ENCODE peak calls at places on chromosome 16, in four cellular contexts. C is A549, P is GM12878, F is K562. W is an unnamed sample.
A peak's percentile ranks its signal among the peaks of the same experiment; 100 is the strongest.

GRCh38 chr16:57624044-57624688 is 4.3 kb upstream of the ADGRG1 start:
- DNase-seq in F (no peak), C (no peak), P (no peak), W (peak; percentile 42)

GRCh38 chr16:13478991-13479390 is 441.0 kb upstream of the ERCC4 start:
- DNase-seq in P (no peak), C (no peak), F (no peak), W (no peak)

GRCh38 chr16:67481561-67482259 is 753 bp upstream of the ATP6V0D1 start:
- DNase-seq in C (no peak), P (no peak), F (no peak), W (peak; percentile 43)

GRCh38 chr16:69555437-69555836 is 10.3 kb upstream of the NFAT5 start:
- DNase-seq in C (no peak), F (no peak), P (no peak), W (no peak)

GRCh38 chr16:59214455-59214854 is 480.3 kb upstream of the GOT2 start:
- DNase-seq in P (no peak), F (no peak), C (no peak), W (no peak)

GRCh38 chr16:74297296-74297665 is 667 bp downstream of the PSMD7 start:
- DNase-seq in C (peak; percentile 61), F (no peak), P (no peak), W (peak; percentile 19)

GRCh38 chr16:68447721-68448359 is 468 bp downstream of the SMPD3 start:
- DNase-seq in F (no peak), P (no peak), C (no peak), W (no peak)

GRCh38 chr16:57186630-57187507 is 740 bp downstream of the RSPRY1 start:
- DNase-seq in C (peak; percentile 35), F (peak; percentile 24), P (no peak), W (no peak)

GRCh38 chr16:51419768-51420167 is 268.7 kb upstream of the SALL1 start:
- DNase-seq in C (no peak), P (no peak), F (no peak), W (no peak)

GRCh38 chr16:57150682-57151330 is 35.0 kb downstream of the PSME3IP1 start:
- DNase-seq in C (no peak), F (no peak), P (no peak), W (peak; percentile 23)

GRCh38 chr16:85438981-85439639 is 174.0 kb upstream of the GSE1 start:
- DNase-seq in P (no peak), C (no peak), F (no peak), W (no peak)

GRCh38 chr16:85436207-85436606 is 176.9 kb upstream of the GSE1 start:
- DNase-seq in C (no peak), F (no peak), P (no peak), W (no peak)

GRCh38 chr16:85437161-85438052 is 175.7 kb upstream of the GSE1 start:
- DNase-seq in F (peak; percentile 86), C (no peak), P (no peak), W (no peak)

GRCh38 chr16:85435298-85435697 is 177.8 kb upstream of the GSE1 start:
- DNase-seq in C (no peak), F (no peak), P (no peak), W (no peak)

GRCh38 chr16:85436636-85437160 is 176.4 kb upstream of the GSE1 start:
- DNase-seq in C (no peak), F (peak; percentile 99), P (no peak), W (no peak)
- TF ChIP-seq ELK1 in C (no peak), F (no peak), P (no peak), W (no peak)

DNA sequence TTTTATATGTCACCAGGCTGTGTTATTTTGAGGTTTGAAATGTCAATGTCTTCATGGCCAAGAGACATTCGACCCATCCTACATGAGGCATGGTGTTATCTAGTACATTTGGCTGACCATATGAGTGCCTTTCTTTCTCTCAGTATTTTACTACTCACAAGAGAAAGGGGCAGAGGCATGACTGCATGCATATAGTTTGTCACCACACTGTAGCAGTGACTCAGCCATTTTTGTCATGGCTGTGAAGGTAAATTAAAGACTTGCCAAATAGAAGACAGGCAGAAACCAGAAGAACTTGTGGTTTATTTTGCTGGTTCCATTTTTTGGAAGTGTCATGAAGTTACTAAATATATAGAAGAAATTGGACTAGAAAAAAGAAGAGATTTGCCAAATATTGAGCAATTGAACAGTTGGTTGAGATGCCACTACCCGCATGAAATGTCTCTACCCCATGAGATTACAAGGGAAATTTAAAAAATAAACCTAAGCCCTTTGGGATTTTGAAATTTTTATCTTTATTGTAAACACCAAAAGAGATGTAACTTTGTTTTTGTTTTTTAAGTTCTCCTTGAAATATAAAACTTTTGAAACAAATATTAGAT is 170.2 kb downstream of the CHD9 start:
- DNase-seq in P (no peak), C (no peak), F (peak; percentile 15), W (peak; percentile 22)
- TF ChIP-seq ELK1 in P (no peak), C (no peak), F (no peak), W (no peak)

GRCh38 chr16:22318690-22319358 is 21.6 kb downstream of the POLR3E start:
- DNase-seq in P (no peak), C (peak; percentile 62), F (peak; percentile 52), W (peak; percentile 22)
- TF ChIP-seq ELK1 in P (no peak), C (no peak), F (no peak), W (no peak)

DNA sequence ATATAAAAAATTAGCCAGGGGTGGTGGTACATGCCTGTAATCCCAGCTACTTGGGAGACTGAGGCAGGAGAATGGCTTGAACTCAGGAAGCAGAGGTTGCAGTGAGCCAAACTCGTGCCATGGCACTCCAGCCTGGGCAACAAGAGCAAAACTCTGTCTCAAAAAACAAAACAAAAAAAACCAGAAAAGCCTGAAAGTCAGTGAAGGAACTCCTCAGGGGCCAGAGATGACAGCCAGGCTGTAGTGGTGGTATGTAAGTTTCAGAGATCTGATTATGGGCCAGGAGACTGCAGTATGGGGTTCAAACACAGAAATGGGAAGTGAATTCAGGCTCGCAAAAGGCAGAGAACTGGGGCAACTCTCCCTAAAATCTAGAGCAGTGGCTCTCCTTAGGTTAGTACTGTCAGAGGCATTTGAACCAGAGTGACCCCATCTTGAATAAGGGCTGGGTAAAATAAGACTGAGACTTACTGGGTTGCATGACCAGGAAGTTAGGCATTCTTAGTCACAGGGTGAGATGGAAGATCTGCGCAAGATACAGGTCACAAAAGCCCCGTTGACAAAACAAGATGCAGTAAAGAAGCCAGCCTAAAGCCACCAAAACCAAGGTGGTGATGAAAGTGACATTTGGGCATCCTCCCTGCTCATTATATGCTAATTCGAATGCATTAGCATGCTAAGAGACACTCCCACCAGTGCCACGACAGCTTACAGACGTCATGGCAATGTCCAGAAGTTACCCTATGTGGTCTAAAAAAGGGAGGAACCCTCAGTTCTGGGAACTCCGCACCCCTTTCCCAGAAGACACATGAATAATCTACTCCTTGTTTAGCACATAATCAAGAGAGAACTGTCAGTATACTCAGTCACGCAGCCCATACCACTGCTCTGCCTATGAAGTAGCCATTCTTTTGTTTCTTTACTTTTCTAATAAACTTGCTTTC is 120.2 kb upstream of the XYLT1 start:
- DNase-seq in F (no peak), P (no peak), C (no peak), W (no peak)
- TF ChIP-seq ELK1 in F (no peak), P (no peak), C (no peak), W (no peak)

DNA sequence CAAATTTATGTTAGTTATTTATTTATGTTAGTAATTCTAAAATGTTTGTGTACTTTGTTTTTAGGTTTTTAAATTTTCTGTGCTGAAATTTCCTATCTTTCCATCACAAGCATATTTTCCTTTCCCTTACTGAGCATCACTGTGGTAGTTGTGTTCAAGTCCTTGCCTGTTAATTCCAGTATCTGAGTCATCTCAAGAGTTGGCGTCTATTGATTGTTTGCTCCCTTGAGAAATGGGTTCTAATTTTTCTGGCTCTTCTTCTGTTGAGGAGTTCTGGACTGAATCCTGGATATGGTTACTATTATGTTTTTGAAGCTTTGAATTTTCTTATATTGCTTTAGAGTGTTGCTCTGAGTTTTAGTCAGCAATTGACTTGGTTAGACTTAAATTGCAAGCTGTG is 56.3 kb downstream of the GAN start:
- DNase-seq in F (no peak), P (no peak), C (no peak), W (no peak)
- TF ChIP-seq ELK1 in F (no peak), P (no peak), C (no peak), W (no peak)

DNA sequence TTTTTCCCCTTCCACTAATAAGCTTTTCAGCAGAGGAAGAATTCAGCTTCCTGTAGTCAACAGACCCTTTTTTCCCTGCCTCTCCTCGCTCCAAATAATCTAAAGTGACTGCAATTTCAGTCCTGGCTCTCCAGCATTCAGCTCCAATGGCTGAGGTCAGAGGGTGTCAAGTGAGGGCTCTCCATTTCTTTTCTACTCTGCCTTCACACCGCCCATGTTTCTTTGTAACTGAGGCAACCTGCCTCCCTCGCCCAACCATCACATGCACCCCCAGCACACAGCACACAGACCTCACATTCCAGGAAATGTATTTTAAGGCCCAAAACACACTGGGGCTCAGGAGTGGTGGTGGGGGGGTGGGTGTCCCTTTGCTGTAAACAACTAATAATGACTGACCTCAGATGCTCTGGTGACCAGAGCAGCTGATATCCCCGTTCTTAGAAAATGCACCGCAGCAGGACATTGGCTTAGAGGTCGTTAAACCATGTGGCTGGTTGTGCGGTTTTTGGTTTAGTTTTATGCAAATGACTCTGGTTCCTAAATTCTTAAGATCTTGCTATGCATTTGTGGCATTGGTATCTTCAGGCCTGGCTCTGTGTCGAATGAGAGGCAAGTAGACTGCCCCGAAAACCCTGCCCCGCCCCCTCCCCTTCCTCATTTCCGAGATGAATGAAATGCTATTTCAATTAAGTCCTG is 203.6 kb downstream of the ZFHX3 start:
- DNase-seq in C (no peak), P (peak; percentile 11), F (no peak), W (no peak)
- TF ChIP-seq ELK1 in C (no peak), P (no peak), F (no peak), W (no peak)

DNA sequence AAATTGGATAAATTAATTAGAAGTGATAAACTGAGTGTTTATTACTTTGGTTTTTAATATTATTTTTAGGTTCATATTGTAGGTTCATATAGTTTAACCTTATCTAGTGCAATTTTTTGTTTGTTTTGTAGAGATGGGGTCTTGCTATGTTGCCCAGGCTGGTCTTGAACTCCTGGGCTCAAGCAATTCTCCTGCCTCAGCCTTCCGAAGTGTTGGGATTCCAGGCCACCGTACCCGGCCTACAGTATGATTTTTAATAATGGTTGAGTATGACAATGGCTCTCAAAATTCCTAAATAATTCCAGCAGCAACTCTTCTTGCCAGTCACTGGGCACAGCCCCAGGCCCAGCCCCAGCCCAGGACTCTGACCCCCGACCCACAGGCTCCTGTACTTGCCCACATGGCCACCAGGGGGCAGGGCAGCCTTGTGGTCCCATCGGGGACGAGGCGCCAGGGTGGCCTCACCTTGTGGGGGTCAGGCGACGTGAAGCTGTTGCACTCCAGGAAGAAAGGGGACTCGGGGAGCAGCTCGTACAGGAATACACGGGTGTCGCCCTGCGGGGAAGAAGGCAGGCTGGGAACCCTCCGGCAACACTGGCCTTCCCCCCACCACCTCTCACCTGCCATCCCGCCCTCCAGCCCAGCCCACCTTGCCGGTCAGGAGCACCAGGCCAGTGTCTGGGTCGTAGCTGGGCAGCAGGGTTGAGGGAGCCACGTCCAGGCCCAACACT is 7.9 kb upstream of the PAM16 start:
- DNase-seq in F (peak; percentile 79), P (no peak), C (peak; percentile 69), W (no peak)
- TF ChIP-seq ELK1 in F (no peak), P (no peak), C (no peak), W (no peak)